ENCODE peak calls at places on chromosomes 2 and 18, in eight cellular contexts. L is breast epithelium; O is effector CD4-positive, alpha-beta T cell; R is KG1; F is EL; A is choroid plexus epithelial cell; S is activated naive CD4-positive, alpha-beta T cell; N is activated gamma-delta T cell treated with Interleukin-2 at 50 U/mL for 16 hours. P is an unnamed sample.

GRCh38 chr2:217937446-217937845 is 65.3 kb downstream of the TNS1 start:
- DNase-seq in O (no peak), N (no peak), L (no peak), F (no peak), R (no peak), S (no peak), A (no peak), P (no peak)

GRCh38 chr18:47618758-47619157 is 311.7 kb downstream of the SMAD2 start:
- DNase-seq in N (no peak), S (no peak), A (no peak), L (no peak), F (no peak), R (no peak), O (no peak), P (no peak)

GRCh38 chr18:79746730-79747129 is 51.0 kb upstream of the KCNG2 start:
- DNase-seq in S (no peak), O (no peak), N (no peak), F (no peak), L (no peak), R (no peak), A (no peak), P (no peak)

GRCh38 chr18:7897119-7897518 is 330.0 kb downstream of the PTPRM start:
- DNase-seq in O (no peak), R (no peak), A (no peak), N (no peak), F (no peak), L (no peak), S (no peak), P (no peak)

GRCh38 chr2:219398721-219399333 is 11.1 kb upstream of the DNPEP start:
- DNase-seq in F (no peak), L (no peak), A (peak), O (no peak), S (no peak), R (no peak), N (no peak), P (no peak)

GRCh38 chr2:67540962-67541361 is 143.8 kb downstream of the ETAA1 start:
- DNase-seq in A (no peak), R (no peak), N (no peak), S (no peak), O (no peak), L (no peak), F (no peak), P (no peak)

GRCh38 chr2:46812381-46813024 is 103.1 kb downstream of the MCFD2 start:
- DNase-seq in L (peak), F (peak), O (no peak), A (peak), R (no peak), N (no peak), S (no peak), P (peak)

GRCh38 chr2:119647440-119648169 is 31.4 kb upstream of the TMEM177 start:
- DNase-seq in F (peak), A (peak), S (no peak), R (no peak), L (no peak), O (no peak), N (no peak), P (peak)

GRCh38 chr2:74399785-74400184 is 19.7 kb upstream of the DCTN1 start:
- DNase-seq in R (peak), A (peak), S (no peak), L (no peak), O (no peak), F (peak), N (no peak), P (peak)

GRCh38 chr2:100470898-100471514 is 724 bp downstream of the NMS start:
- DNase-seq in A (peak), R (no peak), O (no peak), N (no peak), S (no peak), L (no peak), F (peak), P (peak)

GRCh38 chr2:140275427-140275826 is 1495.2 kb upstream of the NXPH2 start:
- DNase-seq in N (no peak), S (no peak), A (no peak), O (no peak), L (no peak), R (no peak), F (no peak), P (no peak)

GRCh38 chr2:189236066-189236465 is 56.5 kb upstream of the COL5A2 start:
- DNase-seq in A (no peak), R (no peak), F (peak), S (no peak), N (no peak), O (no peak), L (no peak), P (no peak)

GRCh38 chr2:235661538-235661937 is 167.7 kb downstream of the AGAP1 start:
- DNase-seq in O (no peak), A (no peak), S (no peak), F (no peak), L (no peak), R (no peak), N (no peak), P (no peak)